ENCODE peak calls at places on chromosomes 3 and 15, in six cellular contexts. One of them, this sample, is unnamed.

GRCh38 chr3:111541911-111542483 is at the start of gene CD96:
- DNase-seq in astrocyte: peak; percentile 57
- DNase-seq in transverse colon: peak; percentile 26
- DNase-seq in A673: no peak
- DNase-seq in aorta: no peak
- DNase-seq in HL-60: no peak
- DNase-seq in this sample: no peak

GRCh38 chr3:142298626-142299025 is 73.2 kb upstream of the GK5 start:
- DNase-seq in aorta: no peak
- DNase-seq in A673: no peak
- DNase-seq in astrocyte: no peak
- DNase-seq in transverse colon: no peak
- DNase-seq in HL-60: no peak
- DNase-seq in this sample: no peak

GRCh38 chr3:126512916-126513650 is 4.5 kb downstream of the UROC1 start:
- DNase-seq in HL-60: no peak
- DNase-seq in aorta: peak; percentile 28
- DNase-seq in transverse colon: no peak
- DNase-seq in astrocyte: no peak
- DNase-seq in A673: no peak
- DNase-seq in this sample: no peak

GRCh38 chr3:99351097-99351496 is 287.3 kb upstream of the COL8A1 start:
- DNase-seq in HL-60: no peak
- DNase-seq in astrocyte: no peak
- DNase-seq in aorta: no peak
- DNase-seq in A673: no peak
- DNase-seq in transverse colon: peak; percentile 8
- DNase-seq in this sample: no peak

GRCh38 chr3:197289726-197290125 is 8.7 kb downstream of the DLG1 start:
- DNase-seq in transverse colon: no peak
- DNase-seq in A673: no peak
- DNase-seq in astrocyte: peak; percentile 41
- DNase-seq in HL-60: no peak
- DNase-seq in aorta: no peak
- DNase-seq in this sample: no peak

GRCh38 chr3:54756330-54756731 is 171.5 kb downstream of the LRTM1 start:
- DNase-seq in transverse colon: no peak
- DNase-seq in aorta: no peak
- DNase-seq in HL-60: no peak
- DNase-seq in A673: no peak
- DNase-seq in astrocyte: peak; percentile 97
- DNase-seq in this sample: no peak

GRCh38 chr3:114623420-114624046 is 329.7 kb downstream of the TIGIT start:
- DNase-seq in transverse colon: no peak
- DNase-seq in aorta: no peak
- DNase-seq in astrocyte: no peak
- DNase-seq in A673: no peak
- DNase-seq in HL-60: no peak
- DNase-seq in this sample: no peak

GRCh38 chr3:117688583-117688982 is 979.0 kb downstream of the TUSC7 start:
- DNase-seq in A673: no peak
- DNase-seq in transverse colon: no peak
- DNase-seq in aorta: no peak
- DNase-seq in astrocyte: no peak
- DNase-seq in HL-60: no peak
- DNase-seq in this sample: no peak

GRCh38 chr3:52289338-52289746 is 1.7 kb downstream of the GLYCTK start:
- DNase-seq in transverse colon: peak; percentile 41
- DNase-seq in A673: no peak
- DNase-seq in HL-60: no peak
- DNase-seq in astrocyte: no peak
- DNase-seq in aorta: no peak
- DNase-seq in this sample: no peak

GRCh38 chr3:128360705-128361271 is 105.9 kb downstream of the DNAJB8 start:
- DNase-seq in aorta: no peak
- DNase-seq in transverse colon: no peak
- DNase-seq in HL-60: no peak
- DNase-seq in A673: no peak
- DNase-seq in astrocyte: peak; percentile 22
- DNase-seq in this sample: no peak

GRCh38 chr3:48915296-48915695 is 3.3 kb upstream of the ARIH2 start:
- DNase-seq in HL-60: no peak
- DNase-seq in aorta: no peak
- DNase-seq in astrocyte: no peak
- DNase-seq in A673: no peak
- DNase-seq in transverse colon: no peak
- DNase-seq in this sample: no peak

GRCh38 chr3:197801801-197802504 is 10.9 kb downstream of the LRCH3 start:
- DNase-seq in astrocyte: peak; percentile 39
- DNase-seq in transverse colon: no peak
- DNase-seq in aorta: no peak
- DNase-seq in HL-60: no peak
- DNase-seq in A673: peak; percentile 67
- DNase-seq in this sample: no peak

GRCh38 chr15:68594533-68595259 is 15.9 kb downstream of the CORO2B start:
- DNase-seq in HL-60: no peak
- DNase-seq in aorta: no peak
- DNase-seq in transverse colon: no peak
- DNase-seq in A673: no peak
- DNase-seq in astrocyte: no peak
- DNase-seq in this sample: no peak

GRCh38 chr3:133542871-133543270 is 30.6 kb upstream of the CDV3 start:
- DNase-seq in A673: no peak
- DNase-seq in HL-60: no peak
- DNase-seq in transverse colon: no peak
- DNase-seq in aorta: no peak
- DNase-seq in astrocyte: no peak
- DNase-seq in this sample: no peak

GRCh38 chr3:107216711-107217110 is 160.5 kb upstream of the CCDC54 start:
- DNase-seq in astrocyte: peak; percentile 99
- DNase-seq in transverse colon: no peak
- DNase-seq in aorta: peak; percentile 55
- DNase-seq in HL-60: no peak
- DNase-seq in A673: no peak
- DNase-seq in this sample: no peak

GRCh38 chr3:145698252-145698651 is 462.7 kb downstream of the PLOD2 start:
- DNase-seq in aorta: no peak
- DNase-seq in transverse colon: no peak
- DNase-seq in astrocyte: no peak
- DNase-seq in A673: no peak
- DNase-seq in HL-60: no peak
- DNase-seq in this sample: no peak

GRCh38 chr15:62795171-62795570 is 247.4 kb upstream of the TPM1 start:
- DNase-seq in aorta: no peak
- DNase-seq in HL-60: no peak
- DNase-seq in astrocyte: no peak
- DNase-seq in transverse colon: no peak
- DNase-seq in A673: no peak
- DNase-seq in this sample: no peak

GRCh38 chr3:171790898-171791694 is 19.2 kb downstream of the PLD1 start:
- DNase-seq in HL-60: no peak
- DNase-seq in aorta: no peak
- DNase-seq in A673: no peak
- DNase-seq in astrocyte: peak; percentile 81
- DNase-seq in transverse colon: no peak
- DNase-seq in this sample: no peak

GRCh38 chr3:140470962-140471361 is 206.9 kb upstream of the TRIM42 start:
- DNase-seq in astrocyte: no peak
- DNase-seq in aorta: no peak
- DNase-seq in A673: peak; percentile 37
- DNase-seq in HL-60: no peak
- DNase-seq in transverse colon: no peak
- DNase-seq in this sample: no peak

GRCh38 chr3:25713316-25713967 is 48.7 kb upstream of the TOP2B start:
- DNase-seq in astrocyte: no peak
- DNase-seq in A673: no peak
- DNase-seq in HL-60: no peak
- DNase-seq in aorta: no peak
- DNase-seq in transverse colon: no peak
- DNase-seq in this sample: no peak

DNA sequence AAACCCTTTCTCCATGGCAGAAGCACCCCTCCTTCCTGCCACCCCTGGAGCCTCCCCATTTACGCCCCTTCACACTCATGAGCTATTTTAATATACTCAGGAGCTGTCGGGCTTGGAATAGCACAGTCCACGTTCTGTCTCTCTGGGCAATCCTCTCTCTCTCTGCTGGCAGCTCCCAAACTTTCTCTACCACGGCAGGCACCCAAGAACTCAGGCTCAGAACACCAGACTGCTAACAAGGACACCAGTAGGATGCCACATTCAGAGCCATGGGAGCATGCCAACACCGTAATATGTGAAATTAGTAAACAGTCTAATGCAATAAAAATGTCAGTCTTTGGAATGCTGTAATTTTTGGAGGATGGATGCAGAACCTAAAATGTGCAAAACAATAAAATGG is 19.3 kb downstream of the TNFAIP8L3 start:
- DNase-seq in aorta: no peak
- DNase-seq in HL-60: no peak
- DNase-seq in transverse colon: no peak
- DNase-seq in astrocyte: no peak
- DNase-seq in A673: no peak
- DNase-seq in this sample: peak; percentile 61
- H3K27ac ChIP-seq in aorta: peak overlapping the region; percentile 23
- H3K27ac ChIP-seq in HL-60: no peak overlapping the region
- H3K27ac ChIP-seq in transverse colon: peak overlapping the region; percentile 18
- H3K27ac ChIP-seq in astrocyte: no peak overlapping the region
- H3K27ac ChIP-seq in A673: no peak overlapping the region
- H3K27ac ChIP-seq in this sample: peak overlapping the region; percentile 43

GRCh38 chr3:119575507-119575906 is 3.8 kb upstream of the ADPRH start:
- DNase-seq in aorta: no peak
- DNase-seq in astrocyte: no peak
- DNase-seq in transverse colon: no peak
- DNase-seq in A673: no peak
- DNase-seq in HL-60: no peak
- DNase-seq in this sample: peak; percentile 14

GRCh38 chr3:119570229-119570628 is 9.1 kb upstream of the ADPRH start:
- DNase-seq in HL-60: no peak
- DNase-seq in astrocyte: no peak
- DNase-seq in transverse colon: no peak
- DNase-seq in A673: no peak
- DNase-seq in aorta: no peak
- DNase-seq in this sample: no peak

GRCh38 chr3:119571688-119572087 is 7.6 kb upstream of the ADPRH start:
- DNase-seq in aorta: no peak
- DNase-seq in transverse colon: no peak
- DNase-seq in astrocyte: no peak
- DNase-seq in HL-60: no peak
- DNase-seq in A673: no peak
- DNase-seq in this sample: no peak

GRCh38 chr3:119569156-119569555 is 9.7 kb upstream of the CD80 start:
- DNase-seq in HL-60: no peak
- DNase-seq in A673: no peak
- DNase-seq in aorta: no peak
- DNase-seq in astrocyte: no peak
- DNase-seq in transverse colon: no peak
- DNase-seq in this sample: no peak

GRCh38 chr3:119571230-119571629 is 8.1 kb upstream of the ADPRH start:
- DNase-seq in HL-60: no peak
- DNase-seq in aorta: no peak
- DNase-seq in astrocyte: no peak
- DNase-seq in A673: no peak
- DNase-seq in transverse colon: no peak
- DNase-seq in this sample: no peak
- H3K27ac ChIP-seq in HL-60: no peak overlapping the region
- H3K27ac ChIP-seq in aorta: no peak overlapping the region
- H3K27ac ChIP-seq in astrocyte: no peak overlapping the region
- H3K27ac ChIP-seq in A673: no peak overlapping the region
- H3K27ac ChIP-seq in transverse colon: no peak overlapping the region
- H3K27ac ChIP-seq in this sample: no peak overlapping the region

GRCh38 chr3:181614878-181615277 is 96.8 kb upstream of the SOX2 start:
- DNase-seq in transverse colon: no peak
- DNase-seq in aorta: no peak
- DNase-seq in A673: no peak
- DNase-seq in astrocyte: no peak
- DNase-seq in HL-60: no peak
- DNase-seq in this sample: no peak

GRCh38 chr3:181613813-181614212 is 97.9 kb upstream of the SOX2 start:
- DNase-seq in aorta: no peak
- DNase-seq in A673: no peak
- DNase-seq in transverse colon: no peak
- DNase-seq in HL-60: no peak
- DNase-seq in astrocyte: no peak
- DNase-seq in this sample: no peak

GRCh38 chr3:181616088-181617070 is 95.3 kb upstream of the SOX2 start:
- DNase-seq in aorta: no peak
- DNase-seq in transverse colon: no peak
- DNase-seq in HL-60: no peak
- DNase-seq in astrocyte: no peak
- DNase-seq in A673: peak; percentile 9
- DNase-seq in this sample: no peak

GRCh38 chr3:181613191-181613590 is 98.5 kb upstream of the SOX2 start:
- DNase-seq in astrocyte: no peak
- DNase-seq in HL-60: no peak
- DNase-seq in aorta: no peak
- DNase-seq in transverse colon: no peak
- DNase-seq in A673: no peak
- DNase-seq in this sample: no peak

DNA sequence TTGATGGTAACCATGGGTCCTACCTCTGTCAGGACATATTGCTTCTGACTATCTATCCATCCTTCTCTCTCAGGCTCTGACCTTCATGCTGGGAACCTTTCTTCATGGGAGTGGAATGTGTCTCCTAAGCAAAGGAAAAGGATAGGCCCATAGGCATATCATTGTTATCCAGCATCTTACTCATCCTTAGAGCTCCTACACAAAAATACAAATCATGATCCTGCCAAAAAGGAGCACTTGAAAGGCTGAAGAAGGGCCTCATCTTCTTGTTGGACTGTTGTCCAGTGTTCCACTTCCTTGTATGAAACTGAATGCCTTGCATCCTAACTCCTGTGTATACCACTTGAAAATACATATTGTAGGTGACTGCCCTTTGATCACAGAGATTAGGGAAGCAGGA is 96.1 kb upstream of the SOX2 start:
- DNase-seq in transverse colon: no peak
- DNase-seq in A673: no peak
- DNase-seq in aorta: no peak
- DNase-seq in astrocyte: no peak
- DNase-seq in HL-60: no peak
- DNase-seq in this sample: no peak
- H3K27ac ChIP-seq in transverse colon: no peak overlapping the region
- H3K27ac ChIP-seq in A673: no peak overlapping the region
- H3K27ac ChIP-seq in aorta: no peak overlapping the region
- H3K27ac ChIP-seq in astrocyte: no peak overlapping the region
- H3K27ac ChIP-seq in HL-60: no peak overlapping the region
- H3K27ac ChIP-seq in this sample: no peak overlapping the region

DNA sequence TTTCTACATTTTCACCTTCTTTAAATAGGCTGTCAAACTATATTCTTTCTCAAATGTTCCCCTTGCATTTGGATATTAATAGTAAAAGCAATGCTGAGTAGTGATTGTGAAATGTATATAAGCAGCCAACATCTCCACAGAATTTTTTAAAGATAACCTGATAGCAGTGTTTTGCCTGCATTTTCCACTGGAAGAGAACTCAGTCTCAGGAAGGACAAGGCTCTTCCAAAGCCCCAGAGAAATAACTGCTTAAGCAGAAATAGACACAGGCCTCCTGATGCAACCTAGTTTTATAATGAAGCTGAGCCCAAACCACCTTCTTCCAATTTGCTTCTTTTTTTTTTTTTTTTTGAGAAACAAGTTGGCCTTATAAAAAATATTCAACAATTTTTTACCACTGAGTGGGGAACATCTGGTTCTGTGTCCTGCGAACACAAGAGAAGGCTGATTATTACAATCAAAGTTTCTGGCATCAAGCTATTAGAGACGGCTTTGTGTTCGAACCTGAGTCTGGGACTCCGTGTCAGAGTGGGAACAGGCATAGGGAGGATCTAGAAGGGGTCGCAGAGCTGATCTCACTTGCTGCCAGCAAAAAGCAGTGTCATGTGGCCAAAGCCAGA is 332.5 kb upstream of the TBL1XR1 start:
- DNase-seq in A673: no peak
- DNase-seq in aorta: no peak
- DNase-seq in astrocyte: peak; percentile 57
- DNase-seq in HL-60: no peak
- DNase-seq in transverse colon: no peak
- DNase-seq in this sample: no peak
- H3K27ac ChIP-seq in A673: no peak overlapping the region
- H3K27ac ChIP-seq in aorta: no peak overlapping the region
- H3K27ac ChIP-seq in astrocyte: no peak overlapping the region
- H3K27ac ChIP-seq in HL-60: no peak overlapping the region
- H3K27ac ChIP-seq in transverse colon: no peak overlapping the region
- H3K27ac ChIP-seq in this sample: no peak overlapping the region